ENCODE peak calls at places on chromosomes 7 and 10, in five cellular contexts. P is RCC 7860, A is choroid plexus epithelial cell, C is HTR-8/SVneo, R is AG04450. T is an unnamed sample.

GRCh38 chr10:90589825-90590224 is 268.0 kb downstream of the HTR7 start:
- DNase-seq in P (no peak), A (no peak), C (no peak), R (no peak), T (no peak)

GRCh38 chr10:71090330-71090729 is 122.0 kb upstream of the UNC5B start:
- DNase-seq in P (no peak), A (no peak), C (no peak), R (no peak), T (no peak)

GRCh38 chr10:111098679-111099437 is 22.0 kb downstream of the ADRA2A start:
- DNase-seq in P (no peak), A (peak), C (no peak), R (no peak), T (peak)

GRCh38 chr10:2949948-2950354 is 117.4 kb upstream of the PFKP start:
- DNase-seq in P (peak), A (no peak), C (no peak), R (no peak), T (peak)

GRCh38 chr7:51303142-51303525 is 13.5 kb downstream of the COBL start:
- DNase-seq in P (no peak), A (no peak), C (no peak), R (no peak), T (no peak)

GRCh38 chr10:52558090-52558489 is 214.5 kb downstream of the MBL2 start:
- DNase-seq in P (no peak), A (no peak), C (no peak), R (no peak), T (no peak)

GRCh38 chr7:4131043-4131442 is 551.1 kb upstream of the FOXK1 start:
- DNase-seq in P (no peak), A (no peak), C (no peak), R (no peak), T (no peak)

GRCh38 chr10:121583857-121584256 is 14.4 kb downstream of the FGFR2 start:
- DNase-seq in P (no peak), A (no peak), C (no peak), R (no peak), T (no peak)

GRCh38 chr10:557792-558328 is 131.6 kb downstream of the DIP2C start:
- DNase-seq in P (no peak), A (peak), C (no peak), R (no peak), T (peak)